ENCODE peak calls at places on chromosomes 4 and X, in ten cellular contexts. U is colonic mucosa, I is H7, Z is WERI-Rb-1, G is body of pancreas, D is psoas muscle, B is AG10803, Q is PC-9, C is GM12865, K is Peyer's patch. J is an unnamed sample.
A peak's percentile ranks its signal among the peaks of the same experiment; 100 is the strongest.

GRCh38 chr4:186798951-186799659 is 75.4 kb upstream of the FAT1 start:
- DNase-seq in B (peak; percentile 23), G (no peak), K (no peak), I (no peak), Z (no peak), D (no peak), U (no peak), C (no peak), Q (no peak), J (no peak)

GRCh38 chrX:115030635-115031034 is 13.2 kb upstream of the IL13RA2 start:
- DNase-seq in Z (no peak), K (no peak), D (no peak), G (no peak), I (no peak), B (no peak), U (peak; percentile 63), Q (peak; percentile 84), C (peak; percentile 3), J (peak; percentile 76)

GRCh38 chr4:149845643-149846208 is 30.1 kb upstream of the IQCM start:
- DNase-seq in I (no peak), D (no peak), B (no peak), Q (no peak), Z (no peak), C (no peak), U (peak; percentile 27), G (no peak), K (no peak), J (no peak)

GRCh38 chrX:136658151-136658550 is 10.2 kb downstream of the CD40LG start:
- DNase-seq in D (no peak), G (no peak), U (no peak), Q (no peak), I (no peak), Z (no peak), C (peak; percentile 44), K (no peak), B (no peak), J (no peak)

GRCh38 chr4:110197421-110198398 is 705 bp downstream of the ELOVL6 start:
- DNase-seq in D (peak; percentile 24), Z (peak; percentile 59), C (peak; percentile 76), B (peak; percentile 25), G (peak; percentile 37), I (peak; percentile 69), K (peak; percentile 71), U (peak; percentile 69), Q (no peak), J (no peak)

GRCh38 chr4:146582864-146583263 is 55.8 kb upstream of the POU4F2 start:
- DNase-seq in I (peak; percentile 8), U (no peak), D (no peak), Z (peak; percentile 36), Q (no peak), C (no peak), K (no peak), G (no peak), B (no peak), J (peak; percentile 6)

GRCh38 chr4:129532573-129532972 is 436.6 kb downstream of the C4orf33 start:
- DNase-seq in U (no peak), Q (no peak), G (no peak), B (no peak), K (no peak), I (no peak), C (no peak), D (no peak), Z (no peak), J (no peak)

GRCh38 chr4:5554376-5554775 is 154.0 kb downstream of the EVC2 start:
- DNase-seq in I (peak; percentile 65), G (no peak), D (no peak), C (no peak), Z (no peak), U (no peak), B (no peak), K (no peak), Q (no peak), J (no peak)

GRCh38 chr4:103904126-103904525 is 184.3 kb upstream of the TACR3 start:
- DNase-seq in Z (no peak), I (no peak), D (no peak), U (no peak), G (no peak), K (no peak), C (no peak), Q (no peak), B (peak; percentile 6), J (no peak)

GRCh38 chr4:6342530-6343293 is 73.1 kb downstream of the WFS1 start:
- DNase-seq in U (no peak), G (peak; percentile 47), Q (no peak), Z (peak; percentile 77), D (peak; percentile 37), B (no peak), K (no peak), I (no peak), C (no peak), J (no peak)

GRCh38 chrX:40931921-40932320 is 153.3 kb upstream of the USP9X start:
- DNase-seq in C (no peak), G (no peak), K (no peak), D (no peak), I (no peak), Q (no peak), U (no peak), B (peak; percentile 35), Z (no peak), J (no peak)

GRCh38 chrX:77945910-77946309 is 23.5 kb downstream of the PGAM4 start:
- DNase-seq in D (no peak), Z (no peak), G (no peak), B (no peak), Q (no peak), C (no peak), U (no peak), K (no peak), I (no peak), J (no peak)

GRCh38 chr4:105399535-105400161 is 74.2 kb downstream of the PPA2 start:
- DNase-seq in B (peak; percentile 85), Q (peak; percentile 47), C (no peak), D (no peak), U (no peak), G (no peak), Z (no peak), K (no peak), I (no peak), J (no peak)

GRCh38 chrX:13219990-13220764 is 99.7 kb downstream of the ATXN3L start:
- DNase-seq in K (no peak), D (no peak), Q (no peak), I (no peak), B (peak; percentile 43), U (no peak), Z (no peak), G (no peak), C (no peak), J (no peak)

DNA sequence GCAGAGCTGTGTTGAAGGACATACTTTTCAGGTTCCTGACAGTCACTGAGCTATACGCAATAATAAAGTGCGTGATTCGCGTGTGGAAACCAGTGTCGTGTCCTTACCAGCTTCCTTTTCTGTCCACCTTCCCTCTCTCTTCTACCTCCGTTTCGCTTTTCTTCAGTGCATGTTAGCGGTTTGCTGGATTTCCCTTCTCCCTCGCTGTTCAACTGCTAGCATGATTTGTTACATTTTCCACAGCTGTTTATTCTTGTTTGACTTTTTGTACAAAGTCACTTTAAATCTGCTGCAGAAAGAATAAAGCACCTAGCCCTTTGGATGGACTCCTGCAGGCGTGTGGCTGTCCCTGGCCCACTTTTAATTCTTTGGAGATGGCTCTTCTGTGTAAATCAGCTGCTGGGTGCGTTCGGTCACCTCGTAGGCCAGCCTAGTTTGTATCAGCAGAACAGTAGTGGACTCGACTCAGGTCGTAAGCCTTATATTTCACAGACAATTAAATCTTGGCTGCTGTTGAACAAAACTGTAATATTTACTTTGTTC is 8.9 kb upstream of the HAND2 start:
- DNase-seq in G (no peak), I (no peak), Q (no peak), C (no peak), D (no peak), K (no peak), Z (no peak), U (no peak), B (no peak), J (no peak)
- H3K4me3 ChIP-seq in G (no peak overlapping the region), I (no peak overlapping the region), Q (no peak overlapping the region), C (no peak overlapping the region), D (peak overlapping the region; percentile 52), K (peak overlapping the region; percentile 43), Z (peak overlapping the region; percentile 25), U (peak overlapping the region; percentile 16), B (peak overlapping the region; percentile 61), J (no peak overlapping the region)

GRCh38 chrX:56802921-56803848 is 74.1 kb downstream of the NBDY start:
- DNase-seq in C (peak; percentile 80), Q (no peak), U (peak; percentile 81), Z (peak; percentile 72), D (peak; percentile 83), G (peak; percentile 84), I (peak; percentile 47), K (peak; percentile 40), B (peak; percentile 45), J (peak; percentile 47)
- H3K4me3 ChIP-seq in C (no peak overlapping the region), Q (no peak overlapping the region), U (peak overlapping the region; percentile 54), Z (peak overlapping the region; percentile 65), D (peak overlapping the region; percentile 84), G (peak overlapping the region; percentile 31), I (no peak overlapping the region), K (no peak overlapping the region), B (no peak overlapping the region), J (no peak overlapping the region)

DNA sequence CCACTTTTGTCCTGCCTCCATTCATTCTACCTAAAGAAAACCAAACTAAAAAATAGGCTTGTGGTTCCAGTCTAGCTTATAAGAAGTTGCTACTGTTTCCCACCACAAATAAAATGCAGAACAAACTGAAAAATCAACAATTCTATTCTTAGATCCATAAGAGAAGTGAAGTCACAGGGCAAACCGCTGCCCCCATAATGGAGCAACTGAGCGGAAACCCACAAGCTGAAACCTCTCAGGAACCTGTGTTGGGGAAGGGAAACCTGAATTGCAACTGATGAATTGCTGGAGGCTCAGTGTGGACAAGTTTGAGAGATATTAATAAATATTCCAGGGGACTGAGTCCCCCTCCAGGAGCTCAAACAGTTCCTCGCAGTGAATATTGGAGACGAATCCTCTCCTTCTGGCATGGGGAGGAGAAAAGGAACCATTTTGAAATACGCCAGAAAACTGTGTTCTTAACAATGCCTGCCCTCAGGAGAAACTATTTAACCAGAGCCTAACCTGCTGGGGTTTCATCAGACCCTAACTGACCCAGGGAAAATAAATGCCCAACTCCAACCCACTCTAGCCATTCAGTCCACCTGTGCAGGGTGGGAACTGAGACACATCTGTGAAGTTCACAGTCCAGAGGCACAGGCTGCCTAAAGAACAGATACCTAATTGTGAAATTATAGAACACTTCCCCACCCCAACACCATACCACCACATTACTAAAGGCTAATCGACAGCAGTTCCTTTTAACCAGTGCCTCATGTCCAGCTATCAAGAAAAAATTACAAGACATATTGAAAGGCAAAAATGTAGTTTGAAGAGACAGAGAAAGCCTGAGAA is 22.8 kb upstream of the SH3RF1 start:
- DNase-seq in Q (no peak), I (no peak), D (no peak), K (no peak), Z (no peak), B (no peak), G (no peak), C (peak; percentile 88), U (no peak), J (no peak)
- H3K4me3 ChIP-seq in Q (no peak overlapping the region), I (no peak overlapping the region), D (no peak overlapping the region), K (no peak overlapping the region), Z (no peak overlapping the region), B (no peak overlapping the region), G (no peak overlapping the region), C (no peak overlapping the region), U (no peak overlapping the region), J (no peak overlapping the region)

DNA sequence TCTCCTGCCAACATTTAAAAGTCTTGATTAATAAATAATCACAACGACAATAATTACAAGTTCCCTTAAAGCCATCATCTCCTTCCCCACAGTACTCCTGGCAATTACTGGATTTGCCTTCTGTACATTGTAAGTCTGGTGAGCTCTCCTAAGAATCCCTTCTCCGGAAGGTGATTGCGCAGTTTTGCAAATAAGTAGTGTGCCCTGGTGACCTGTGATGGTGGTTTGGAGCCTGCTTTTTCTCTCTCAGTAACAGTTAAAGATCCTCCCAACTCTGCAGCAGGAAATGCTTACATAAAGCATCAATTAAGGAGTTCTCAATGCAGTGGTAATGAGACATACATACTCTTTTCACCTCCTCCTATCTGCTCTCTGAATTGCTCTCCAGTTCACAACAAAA is 159.7 kb downstream of the SH2D1A start:
- DNase-seq in C (no peak), D (no peak), U (no peak), B (no peak), Q (no peak), K (no peak), Z (no peak), I (no peak), G (no peak), J (no peak)
- H3K4me3 ChIP-seq in C (no peak overlapping the region), D (no peak overlapping the region), U (no peak overlapping the region), B (no peak overlapping the region), Q (no peak overlapping the region), K (no peak overlapping the region), Z (no peak overlapping the region), I (no peak overlapping the region), G (no peak overlapping the region), J (no peak overlapping the region)

J was measured in LNCaP clone FGC.